ENCODE peak calls at places on chromosome 2, in nine cellular contexts. O, H, C, G, J, V, K, T and P are unnamed samples.

GRCh38 chr2:144580521-144581153 is 60.7 kb upstream of the ZEB2 start:
- DNase-seq in T (no peak), K (no peak), O (no peak), C (no peak), G (no peak), V (no peak), H (no peak), J (no peak), P (no peak)

GRCh38 chr2:55419236-55419513 is 481 bp downstream of the CCDC88A start:
- DNase-seq in J (peak), H (no peak), T (no peak), C (no peak), V (peak), O (no peak), G (no peak), K (peak), P (no peak)

GRCh38 chr2:30201990-30202389 is 29.3 kb upstream of the LBH start:
- DNase-seq in C (no peak), V (no peak), T (no peak), H (no peak), O (no peak), G (no peak), J (no peak), K (no peak), P (peak)

GRCh38 chr2:232363784-232364615 is 14.6 kb upstream of the ALPP start:
- DNase-seq in V (no peak), O (no peak), C (peak), H (peak), K (no peak), G (no peak), T (no peak), J (no peak), P (no peak)

GRCh38 chr2:99880148-99880983 is 262.0 kb downstream of the AFF3 start:
- DNase-seq in H (no peak), K (peak), T (peak), G (no peak), V (no peak), J (no peak), O (no peak), C (peak), P (no peak)

GRCh38 chr2:65402339-65402738 is 30.1 kb downstream of the SPRED2 start:
- DNase-seq in C (no peak), T (no peak), G (no peak), V (no peak), H (no peak), O (no peak), K (no peak), J (no peak), P (no peak)

GRCh38 chr2:31163011-31163540 is 24.8 kb upstream of the GALNT14 start:
- DNase-seq in O (no peak), C (no peak), H (no peak), V (no peak), T (peak), K (no peak), G (no peak), J (no peak), P (no peak)

GRCh38 chr2:28389399-28390240 is 3.0 kb upstream of the FOSL2 start:
- DNase-seq in K (peak), H (no peak), G (no peak), J (no peak), O (no peak), T (no peak), C (no peak), V (no peak), P (no peak)

GRCh38 chr2:96152301-96153165 is 7.3 kb upstream of the DUSP2 start:
- DNase-seq in H (no peak), C (no peak), T (no peak), V (no peak), J (no peak), O (no peak), G (no peak), K (no peak), P (no peak)

GRCh38 chr2:174635015-174635593 is 37.5 kb upstream of the WIPF1 start:
- DNase-seq in J (no peak), H (no peak), O (no peak), C (no peak), G (no peak), K (no peak), T (no peak), V (no peak), P (no peak)